ENCODE peak calls at places on chromosomes 6 and 20, in six cellular contexts. N, X, E, S, V and A are unnamed samples. For H3K4me1 and H3K9me3, the result is how much of the 10 kb centered on the place peaks cover.

GRCh38 chr6:28424163-28424562 is 19.1 kb downstream of the ZSCAN23 start:
- DNase-seq in N (no peak), X (no peak), E (no peak), S (no peak), V (no peak), A (no peak)

GRCh38 chr6:37979392-37980221 is 160.1 kb downstream of the ZFAND3 start:
- DNase-seq in N (no peak), X (no peak), E (no peak), S (no peak), V (no peak), A (no peak)

GRCh38 chr20:49320460-49320859 is 42.6 kb upstream of the ZNFX1 start:
- DNase-seq in N (peak), X (peak), E (no peak), S (no peak), V (no peak), A (no peak)

GRCh38 chr6:88238065-88238464 is 71.9 kb upstream of the CNR1 start:
- DNase-seq in N (peak), X (peak), E (no peak), S (no peak), V (peak), A (no peak)

GRCh38 chr6:43115365-43115764 is 39.3 kb downstream of the PTK7 start:
- DNase-seq in N (no peak), X (no peak), E (no peak), S (peak), V (no peak), A (no peak)

GRCh38 chr6:41537359-41537758 is 8.8 kb upstream of the FOXP4 start:
- DNase-seq in N (no peak), X (no peak), E (no peak), S (no peak), V (no peak), A (no peak)

GRCh38 chr6:71533939-71534379 is 245.3 kb downstream of the OGFRL1 start:
- DNase-seq in N (peak), X (peak), E (no peak), S (no peak), V (no peak), A (no peak)

GRCh38 chr20:14062786-14063185 is 67.5 kb downstream of the MACROD2 start:
- DNase-seq in N (no peak), X (no peak), E (no peak), S (no peak), V (no peak), A (no peak)

GRCh38 chr6:66128238-66128637 is 421.2 kb upstream of the EYS start:
- DNase-seq in N (no peak), X (no peak), E (no peak), S (no peak), V (no peak), A (no peak)

GRCh38 chr6:137313928-137314855 is 95.0 kb upstream of the IFNGR1 start:
- DNase-seq in N (peak), X (peak), E (peak), S (peak), V (peak), A (peak)

GRCh38 chr20:10304474-10305046 is 85.9 kb downstream of the SNAP25 start:
- DNase-seq in N (no peak), X (no peak), E (no peak), S (no peak), V (no peak), A (no peak)

GRCh38 chr20:20710847-20711315 is 1.6 kb downstream of the RALGAPA2 start:
- DNase-seq in N (peak), X (no peak), E (no peak), S (no peak), V (no peak), A (no peak)

GRCh38 chr6:15897063-15897934 is 231.6 kb upstream of the MYLIP start:
- DNase-seq in N (no peak), X (no peak), E (peak), S (no peak), V (no peak), A (peak)

GRCh38 chr6:108652375-108652774 is 91.7 kb downstream of the FOXO3 start:
- DNase-seq in N (no peak), X (no peak), E (no peak), S (no peak), V (no peak), A (no peak)

GRCh38 chr6:108651781-108652227 is 91.1 kb downstream of the FOXO3 start:
- DNase-seq in N (no peak), X (peak), E (peak), S (no peak), V (no peak), A (peak)

GRCh38 chr6:108654465-108655106 is 93.9 kb downstream of the FOXO3 start:
- DNase-seq in N (no peak), X (no peak), E (no peak), S (no peak), V (no peak), A (no peak)

GRCh38 chr6:108655840-108656650 is 95.3 kb downstream of the FOXO3 start:
- DNase-seq in N (peak), X (peak), E (peak), S (no peak), V (no peak), A (no peak)

DNA sequence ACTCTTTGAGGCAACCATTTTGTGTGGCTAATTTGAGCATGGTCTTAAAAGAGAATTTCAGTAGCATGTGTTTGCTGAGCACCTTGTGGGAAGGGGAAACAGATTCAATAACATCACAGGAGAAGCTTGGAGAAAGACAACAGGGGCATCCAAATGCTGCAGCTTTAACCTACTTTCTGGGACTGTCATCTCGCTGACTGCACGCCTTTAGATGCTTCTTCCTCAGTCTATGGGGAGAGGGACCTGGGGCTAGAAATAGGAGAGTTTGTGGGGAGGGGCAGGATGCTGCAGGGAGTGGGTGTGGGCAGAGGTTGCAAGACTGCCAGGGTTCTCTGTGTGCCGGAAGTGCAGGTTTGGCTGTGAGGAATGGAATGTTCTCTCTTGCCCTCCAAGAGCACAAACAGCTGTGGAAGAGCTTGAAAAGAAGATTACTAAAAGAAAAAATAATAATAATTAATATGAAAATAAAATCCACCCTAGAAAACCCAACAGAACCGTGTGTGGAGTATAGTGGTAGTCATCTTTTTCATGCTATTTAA is 93.2 kb downstream of the FOXO3 start:
- DNase-seq in N (no peak), X (peak), E (peak), S (no peak), V (no peak), A (no peak)
- H3K4me1 ChIP-seq in N (half or more), X (half or more), E (half or more), S (under half), V (under half), A (half or more)

DNA sequence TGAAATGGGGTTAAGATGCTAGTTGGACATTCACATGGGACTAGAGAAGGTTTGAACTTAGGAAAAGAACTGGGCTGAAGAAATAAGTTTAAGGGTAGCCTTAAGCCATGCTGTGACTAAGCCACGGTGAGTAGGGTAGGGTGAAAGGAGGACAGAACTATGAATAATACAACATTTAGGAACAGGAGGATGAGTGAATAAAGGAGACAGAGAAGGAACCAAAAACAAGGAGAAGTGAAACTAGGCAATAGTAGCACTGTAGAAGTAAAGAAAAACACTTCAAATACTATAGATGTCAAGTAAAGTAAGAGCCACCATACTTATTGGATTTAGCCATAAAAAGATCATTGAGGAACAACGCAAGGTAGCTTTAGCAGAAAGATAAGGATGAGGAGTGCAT is 111.2 kb downstream of the KCNQ5 start:
- DNase-seq in N (no peak), X (no peak), E (no peak), S (no peak), V (no peak), A (no peak)
- H3K9me3 ChIP-seq in N (under half), X (under half), E (under half), S (under half), V (under half), A (under half)

GRCh38 chr6:125753218-125753936 is 3.9 kb downstream of the HEY2 start:
- DNase-seq in N (peak), X (peak), E (no peak), S (no peak), V (no peak), A (no peak)
- H3K27ac ChIP-seq in N (no peak), X (no peak), E (no peak), S (no peak), V (no peak), A (peak)

DNA sequence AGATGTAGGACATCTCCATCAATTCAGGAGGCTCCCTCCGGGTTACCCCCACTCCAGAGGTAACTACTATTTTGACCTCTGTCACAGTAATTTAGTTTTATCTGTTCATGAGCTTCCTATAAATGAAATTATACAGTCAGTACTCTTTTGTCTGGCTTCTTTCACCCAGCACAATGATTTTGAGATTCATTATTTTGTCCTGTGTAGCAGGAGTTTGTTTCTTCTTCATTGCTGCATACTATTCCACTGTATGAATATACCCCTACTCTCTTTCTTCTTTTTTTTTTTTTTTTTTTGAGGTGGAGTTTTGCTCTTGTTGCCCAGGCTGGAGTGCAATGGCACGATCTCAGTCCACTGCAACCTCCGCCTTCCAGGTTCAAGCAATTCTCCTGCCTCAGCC is 11.8 kb upstream of the AP5S1 start:
- DNase-seq in N (no peak), X (no peak), E (no peak), S (peak), V (no peak), A (no peak)
- H3K4me1 ChIP-seq in N (half or more), X (under half), E (under half), S (under half), V (under half), A (half or more)

DNA sequence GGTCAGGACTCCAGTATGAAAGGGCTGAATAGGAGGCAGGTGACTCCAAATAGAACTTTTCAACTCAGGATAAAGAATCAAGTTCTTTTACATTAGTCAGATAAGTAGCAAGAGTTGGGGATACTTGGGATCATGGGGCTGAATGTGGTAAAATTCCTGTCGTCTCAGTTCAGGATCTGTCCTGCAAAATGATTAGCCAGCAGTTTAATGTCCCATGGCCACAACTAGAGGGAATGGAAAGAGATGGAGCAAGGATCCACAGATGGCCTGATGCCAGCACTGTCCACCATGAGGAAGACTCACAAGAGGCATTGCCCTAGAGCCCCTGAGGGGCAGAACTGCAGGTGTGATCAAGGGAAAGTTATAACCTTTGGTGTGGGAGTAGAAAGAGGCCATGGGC is 2.1 kb downstream of the DEFB121 start:
- DNase-seq in N (no peak), X (no peak), E (no peak), S (no peak), V (no peak), A (no peak)
- H3K9me3 ChIP-seq in N (under half), X (under half), E (under half), S (under half), V (under half), A (under half)

DNA sequence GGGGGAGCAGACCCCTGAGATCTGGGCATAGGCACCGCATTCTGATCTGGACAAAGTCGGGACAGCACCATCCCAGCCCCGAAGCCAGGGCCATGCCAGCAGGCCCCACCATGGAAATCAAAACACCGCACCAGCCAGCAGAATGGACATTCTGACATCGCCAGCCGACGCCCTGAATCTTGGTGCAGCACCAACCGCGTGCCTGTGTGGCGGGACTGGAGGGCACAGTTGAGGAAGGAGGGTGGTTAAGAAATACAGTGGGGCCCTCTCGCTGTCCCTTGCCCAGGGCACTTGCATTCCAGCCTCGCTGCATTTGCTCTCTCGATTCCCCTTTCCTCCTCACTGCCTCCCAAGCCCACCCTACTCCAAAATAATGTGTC is 2.0 kb downstream of the NNAT start:
- DNase-seq in N (no peak), X (no peak), E (no peak), S (peak), V (no peak), A (no peak)
- H3K27ac ChIP-seq in N (no peak), X (no peak), E (no peak), S (no peak), V (no peak), A (no peak)